ENCODE peak calls at places on chromosomes 5 and 9, in eight cellular contexts. V is SHP77, T is heart right ventricle, Z is Caki2, A is adipocyte, W is AG08396, N is RPMI7951, K is epithelial cell of prostate. R is an unnamed sample.
A peak's percentile ranks its signal among the peaks of the same experiment; 100 is the strongest.

GRCh38 chr9:28206280-28206679 is 633.0 kb upstream of the C9orf72 start:
- DNase-seq in V (no peak), T (no peak), Z (no peak), A (no peak), W (no peak), N (no peak), K (no peak), R (no peak)

GRCh38 chr5:179326176-179326997 is 18.9 kb downstream of the ADAMTS2 start:
- DNase-seq in V (no peak), T (peak; percentile 62), Z (no peak), A (peak; percentile 79), W (peak; percentile 82), N (peak; percentile 34), K (no peak), R (no peak)

GRCh38 chr9:135300346-135301141 is 179.0 kb upstream of the PPP1R26 start:
- DNase-seq in V (no peak), T (no peak), Z (no peak), A (no peak), W (no peak), N (no peak), K (no peak), R (no peak)

GRCh38 chr5:5492087-5492933 is 69.8 kb downstream of the ICE1 start:
- DNase-seq in V (peak; percentile 79), T (peak; percentile 28), Z (peak; percentile 26), A (peak; percentile 68), W (peak; percentile 65), N (peak; percentile 46), K (no peak), R (peak; percentile 56)

GRCh38 chr9:71783120-71783523 is 14.8 kb upstream of the CEMIP2 start:
- DNase-seq in V (peak; percentile 81), T (peak; percentile 6), Z (peak; percentile 59), A (no peak), W (no peak), N (peak; percentile 69), K (peak; percentile 79), R (no peak)

GRCh38 chr5:77292026-77292757 is 81.7 kb downstream of the PDE8B start:
- DNase-seq in V (no peak), T (no peak), Z (no peak), A (peak; percentile 71), W (peak; percentile 57), N (no peak), K (no peak), R (no peak)

GRCh38 chr5:13987843-13988464 is 43.5 kb upstream of the DNAH5 start:
- DNase-seq in V (peak; percentile 75), T (peak; percentile 38), Z (peak; percentile 60), A (peak; percentile 87), W (peak; percentile 61), N (peak; percentile 67), K (no peak), R (peak; percentile 21)

GRCh38 chr9:4620881-4621555 is 41.1 kb upstream of the PLPP6 start:
- DNase-seq in V (no peak), T (no peak), Z (no peak), A (peak; percentile 35), W (peak; percentile 25), N (no peak), K (no peak), R (no peak)

GRCh38 chr9:116491219-116491618 is 195.9 kb upstream of the TRIM32 start:
- DNase-seq in V (no peak), T (no peak), Z (no peak), A (peak; percentile 25), W (no peak), N (no peak), K (no peak), R (no peak)

GRCh38 chr9:128340691-128341434 is 536 bp downstream of the SLC27A4 start:
- DNase-seq in V (no peak), T (no peak), Z (peak; percentile 22), A (no peak), W (no peak), N (no peak), K (no peak), R (no peak)

GRCh38 chr5:76402251-76402879 is 720 bp upstream of the IQGAP2 start:
- DNase-seq in V (no peak), T (peak; percentile 46), Z (no peak), A (no peak), W (no peak), N (no peak), K (no peak), R (no peak)

GRCh38 chr9:131709741-131710499 is 30.0 kb downstream of the RAPGEF1 start:
- DNase-seq in V (no peak), T (no peak), Z (no peak), A (no peak), W (no peak), N (peak; percentile 40), K (no peak), R (no peak)

GRCh38 chr9:37325778-37326177 is 96.7 kb upstream of the GRHPR start:
- DNase-seq in V (no peak), T (no peak), Z (no peak), A (no peak), W (no peak), N (peak; percentile 4), K (no peak), R (no peak)

GRCh38 chr5:80343067-80343466 is 23.3 kb downstream of the SPZ1 start:
- DNase-seq in V (no peak), T (no peak), Z (no peak), A (no peak), W (no peak), N (peak; percentile 20), K (no peak), R (no peak)

GRCh38 chr5:117769877-117770276 is 1195.3 kb upstream of the SEMA6A start:
- DNase-seq in V (peak; percentile 1), T (no peak), Z (no peak), A (no peak), W (no peak), N (no peak), K (no peak), R (no peak)

R was measured in NCI-H1048.